ENCODE peak calls at places on chromosomes 7 and 10, in nine cellular contexts. D, U, Q, O, L, V, C, N and W are unnamed samples.
A peak's percentile ranks its signal among the peaks of the same experiment; 100 is the strongest.

GRCh38 chr10:95335933-95336699 is 45.3 kb upstream of the PDLIM1 start:
- DNase-seq in V (no peak), C (no peak), D (peak; percentile 42), N (no peak), U (no peak), L (no peak), O (no peak), Q (no peak), W (no peak)

GRCh38 chr7:697259-697615 is 29.3 kb upstream of the DNAAF5 start:
- DNase-seq in C (no peak), L (peak; percentile 49), V (no peak), O (no peak), D (no peak), N (no peak), Q (no peak), U (no peak), W (no peak)

GRCh38 chr10:103888113-103888841 is 29.7 kb downstream of the STN1 start:
- DNase-seq in N (peak; percentile 50), O (no peak), Q (peak; percentile 87), C (no peak), V (peak; percentile 95), L (peak; percentile 77), U (peak; percentile 76), D (peak; percentile 90), W (no peak)

GRCh38 chr7:130970696-130971095 is 236.7 kb upstream of the KLF14 start:
- DNase-seq in L (no peak), O (no peak), U (no peak), V (no peak), C (no peak), N (no peak), D (no peak), Q (no peak), W (no peak)

GRCh38 chr7:6161463-6162330 is 110.7 kb downstream of the CYTH3 start:
- DNase-seq in C (no peak), N (no peak), D (no peak), O (no peak), L (no peak), U (no peak), V (no peak), Q (no peak), W (no peak)

GRCh38 chr7:120218702-120219101 is 54.3 kb upstream of the KCND2 start:
- DNase-seq in N (no peak), L (no peak), V (no peak), D (peak; percentile 49), C (no peak), O (no peak), U (no peak), Q (no peak), W (no peak)

GRCh38 chr10:67110286-67110685 is 184.4 kb downstream of the LRRTM3 start:
- DNase-seq in D (no peak), N (no peak), C (no peak), V (no peak), U (no peak), O (no peak), L (no peak), Q (no peak), W (no peak)

GRCh38 chr10:97718659-97719142 is 5.2 kb downstream of the MARVELD1 start:
- DNase-seq in U (no peak), V (no peak), D (peak; percentile 93), L (no peak), N (no peak), Q (peak; percentile 99), C (peak; percentile 82), O (peak; percentile 96), W (no peak)

GRCh38 chr7:148485618-148486017 is 104.9 kb upstream of the C7orf33 start:
- DNase-seq in C (no peak), U (no peak), V (peak; percentile 6), D (no peak), N (no peak), Q (peak; percentile 25), O (no peak), L (no peak), W (no peak)

GRCh38 chr7:82105463-82105862 is 335.6 kb upstream of the HGF start:
- DNase-seq in O (no peak), V (peak; percentile 76), L (no peak), U (peak; percentile 77), C (no peak), N (no peak), Q (peak; percentile 78), D (no peak), W (no peak)

GRCh38 chr10:69846252-69847000 is 44.7 kb downstream of the COL13A1 start:
- DNase-seq in D (no peak), U (no peak), C (no peak), L (peak; percentile 27), N (no peak), O (no peak), V (no peak), Q (no peak), W (no peak)

GRCh38 chr7:87047-87446 is 105.3 kb upstream of the FAM20C start:
- DNase-seq in V (peak; percentile 34), O (no peak), N (no peak), D (peak; percentile 28), Q (no peak), C (no peak), L (no peak), U (no peak), W (no peak)

GRCh38 chr7:5077740-5078139 is 32.1 kb downstream of the RBAK start:
- DNase-seq in U (no peak), Q (no peak), C (no peak), N (no peak), D (no peak), O (no peak), V (peak; percentile 33), L (no peak), W (no peak)

GRCh38 chr10:34696423-34696822 is 118.7 kb downstream of the PARD3 start:
- DNase-seq in O (peak; percentile 42), U (peak; percentile 75), C (no peak), Q (peak; percentile 85), D (no peak), N (no peak), V (peak; percentile 71), L (no peak), W (no peak)

GRCh38 chr7:42227931-42228591 is 8.9 kb downstream of the GLI3 start:
- DNase-seq in N (peak; percentile 36), V (peak; percentile 46), D (no peak), C (no peak), L (no peak), O (no peak), U (no peak), Q (peak; percentile 76), W (peak; percentile 38)

GRCh38 chr7:98294798-98295382 is 13.4 kb downstream of the BRI3 start:
- DNase-seq in C (peak; percentile 63), N (no peak), O (no peak), L (no peak), D (peak; percentile 77), V (peak; percentile 61), U (peak; percentile 39), Q (peak; percentile 77), W (no peak)
- TF ChIP-seq CTCF in C (peak; percentile 60), N (peak; percentile 67), O (peak; percentile 85), L (peak; percentile 65), D (peak; percentile 43), V (peak; percentile 80), U (peak; percentile 88), Q (peak; percentile 81), W (no peak)

DNA sequence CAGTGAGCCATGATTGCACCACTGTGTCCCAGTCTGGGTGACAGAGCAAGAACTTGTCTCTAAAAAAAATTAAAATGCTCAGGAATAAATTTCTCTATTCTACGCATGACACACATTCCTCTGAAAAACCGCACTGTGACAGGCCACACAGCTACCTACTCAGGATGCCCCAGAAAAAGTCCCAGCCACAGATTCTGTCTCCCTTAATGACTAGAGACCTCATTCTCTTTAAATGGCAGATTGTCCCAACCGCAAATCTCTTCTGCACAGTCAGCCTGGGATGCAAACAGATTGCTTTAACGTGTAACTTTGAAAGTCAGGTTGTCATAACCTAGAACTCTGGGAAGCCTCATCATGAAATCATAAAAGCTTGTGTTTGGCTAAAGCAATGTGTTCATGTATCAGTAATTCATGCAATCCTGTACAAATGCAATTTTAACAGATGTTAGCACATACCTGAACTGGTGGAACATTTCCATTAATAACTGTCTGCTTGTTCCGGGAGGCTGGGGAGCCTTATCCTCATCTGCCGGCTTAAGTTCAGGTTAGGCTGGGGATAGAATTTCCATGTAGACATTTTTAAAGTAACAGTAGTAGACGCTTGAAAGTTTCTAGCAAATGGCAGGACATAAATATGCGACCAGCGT is 26.2 kb upstream of the MSRB2 start:
- DNase-seq in U (no peak), Q (no peak), V (no peak), D (no peak), N (no peak), C (no peak), L (no peak), O (no peak), W (no peak)
- TF ChIP-seq CTCF in U (no peak), Q (no peak), V (no peak), D (no peak), N (no peak), C (no peak), L (no peak), O (no peak), W (no peak)

GRCh38 chr7:111089822-111090426 is 1.0 kb upstream of the LRRN3 start:
- DNase-seq in C (no peak), L (no peak), N (no peak), Q (peak; percentile 63), D (no peak), U (peak; percentile 40), O (peak; percentile 19), V (peak; percentile 65), W (no peak)
- TF ChIP-seq CTCF in C (peak; percentile 75), L (peak; percentile 70), N (peak; percentile 86), Q (peak; percentile 76), D (peak; percentile 67), U (peak; percentile 92), O (peak; percentile 67), V (peak; percentile 71), W (peak; percentile 62)

DNA sequence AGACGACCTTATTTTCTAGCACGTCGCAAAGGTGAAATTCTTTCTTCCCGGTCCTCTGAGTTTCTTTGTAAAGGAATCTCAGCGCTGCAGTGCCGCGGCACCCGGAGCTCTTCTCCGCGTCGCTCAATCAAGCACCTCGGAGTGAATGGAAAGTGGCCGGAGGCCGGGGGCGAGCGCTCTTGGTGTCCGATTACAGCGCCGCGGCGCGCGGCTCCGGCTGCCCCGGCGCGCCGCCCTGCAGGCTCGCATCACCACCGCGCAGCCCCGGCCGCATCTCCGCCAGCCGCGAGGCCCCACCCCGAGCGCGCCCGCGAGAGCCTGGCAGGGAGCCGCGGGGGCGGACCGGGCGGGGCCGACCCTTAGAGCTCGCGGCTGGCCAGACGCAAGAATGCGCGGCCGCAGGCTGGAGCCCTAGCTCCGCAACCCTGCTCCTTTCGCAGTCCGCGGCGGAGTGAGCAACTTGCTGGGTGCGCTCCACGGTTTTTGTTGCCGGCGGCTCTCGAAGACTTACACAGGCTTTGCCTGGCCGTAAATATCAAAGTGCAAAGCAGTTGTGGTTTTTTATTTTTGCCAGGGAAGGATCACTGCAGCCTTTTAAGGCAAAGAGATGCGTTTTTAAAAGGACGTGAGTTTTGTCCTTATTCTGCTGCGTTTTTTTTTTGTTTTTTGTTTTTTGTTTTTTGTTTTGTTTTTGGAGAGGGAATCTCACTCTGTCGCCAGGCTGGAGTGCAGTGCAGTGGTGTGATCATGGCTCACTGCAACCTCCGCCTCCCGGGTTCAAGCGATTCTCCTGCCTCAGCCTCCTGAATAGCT is at the start of gene SEMA3C:
- DNase-seq in L (peak; percentile 95), U (peak; percentile 95), Q (peak; percentile 96), V (peak; percentile 98), D (peak; percentile 89), N (peak; percentile 90), C (peak; percentile 94), O (peak; percentile 45), W (peak; percentile 16)
- TF ChIP-seq CTCF in L (no peak), U (no peak), Q (no peak), V (no peak), D (no peak), N (no peak), C (peak; percentile 6), O (no peak), W (no peak)